ENCODE peak calls at places on chromosomes 11 and 22, in four cellular contexts. One of them, this sample, is unnamed.

GRCh38 chr11:35868491-35868890 is 75.4 kb upstream of the LDLRAD3 start:
- DNase-seq in AG10803: no peak
- DNase-seq in nephron progenitor cell: no peak
- DNase-seq in fibroblast of pulmonary artery: no peak
- DNase-seq in this sample: no peak

GRCh38 chr11:47448566-47449427 is at the start of gene RAPSN:
- DNase-seq in AG10803: no peak
- DNase-seq in nephron progenitor cell: no peak
- DNase-seq in fibroblast of pulmonary artery: no peak
- DNase-seq in this sample: no peak

GRCh38 chr22:20422271-20422958 is 15.2 kb downstream of the SCARF2 start:
- DNase-seq in AG10803: peak
- DNase-seq in nephron progenitor cell: no peak
- DNase-seq in fibroblast of pulmonary artery: no peak
- DNase-seq in this sample: no peak

GRCh38 chr11:12238420-12238819 is 128.0 kb downstream of the MICAL2 start:
- DNase-seq in fibroblast of pulmonary artery: peak
- DNase-seq in nephron progenitor cell: no peak
- DNase-seq in AG10803: peak
- DNase-seq in this sample: no peak

GRCh38 chr11:33893711-33894401 is 2.0 kb upstream of the LMO2 start:
- DNase-seq in nephron progenitor cell: no peak
- DNase-seq in fibroblast of pulmonary artery: peak
- DNase-seq in AG10803: no peak
- DNase-seq in this sample: peak

GRCh38 chr11:11078344-11078743 is 220.5 kb upstream of the ZBED5 start:
- DNase-seq in nephron progenitor cell: no peak
- DNase-seq in AG10803: peak
- DNase-seq in fibroblast of pulmonary artery: peak
- DNase-seq in this sample: no peak

GRCh38 chr22:27851974-27852713 is 50.6 kb upstream of the MN1 start:
- DNase-seq in fibroblast of pulmonary artery: peak
- DNase-seq in AG10803: peak
- DNase-seq in nephron progenitor cell: no peak
- DNase-seq in this sample: no peak

GRCh38 chr22:17100621-17101020 is 15.8 kb downstream of the IL17RA start:
- DNase-seq in nephron progenitor cell: no peak
- DNase-seq in fibroblast of pulmonary artery: no peak
- DNase-seq in AG10803: no peak
- DNase-seq in this sample: no peak

GRCh38 chr22:31102441-31103081 is 4.8 kb downstream of the SELENOM start:
- DNase-seq in fibroblast of pulmonary artery: peak
- DNase-seq in nephron progenitor cell: no peak
- DNase-seq in AG10803: peak
- DNase-seq in this sample: no peak

GRCh38 chr22:19571995-19572394 is 47.8 kb upstream of the CLDN5 start:
- DNase-seq in nephron progenitor cell: no peak
- DNase-seq in fibroblast of pulmonary artery: peak
- DNase-seq in AG10803: no peak
- DNase-seq in this sample: no peak

GRCh38 chr22:49734390-49734789 is 93.3 kb downstream of the BRD1 start:
- DNase-seq in AG10803: no peak
- DNase-seq in fibroblast of pulmonary artery: no peak
- DNase-seq in nephron progenitor cell: no peak
- DNase-seq in this sample: no peak

GRCh38 chr11:2798951-2799761 is 86.4 kb downstream of the CDKN1C start:
- DNase-seq in fibroblast of pulmonary artery: no peak
- DNase-seq in nephron progenitor cell: no peak
- DNase-seq in AG10803: no peak
- DNase-seq in this sample: peak

GRCh38 chr11:57213282-57214086 is 23.6 kb downstream of the APLNR start:
- DNase-seq in AG10803: peak
- DNase-seq in nephron progenitor cell: peak
- DNase-seq in fibroblast of pulmonary artery: peak
- DNase-seq in this sample: no peak

GRCh38 chr22:35205141-35205775 is 52.0 kb upstream of the HMGXB4 start:
- DNase-seq in nephron progenitor cell: peak
- DNase-seq in fibroblast of pulmonary artery: no peak
- DNase-seq in AG10803: no peak
- DNase-seq in this sample: no peak

GRCh38 chr11:125167292-125167953 is 2.9 kb downstream of the PKNOX2 start:
- DNase-seq in nephron progenitor cell: peak
- DNase-seq in fibroblast of pulmonary artery: peak
- DNase-seq in AG10803: no peak
- DNase-seq in this sample: no peak

GRCh38 chr11:10602366-10602765 is 33.9 kb upstream of the LYVE1 start:
- DNase-seq in fibroblast of pulmonary artery: no peak
- DNase-seq in nephron progenitor cell: no peak
- DNase-seq in AG10803: no peak
- DNase-seq in this sample: no peak

GRCh38 chr22:47921906-47922305 is 1159.5 kb downstream of the TBC1D22A start:
- DNase-seq in fibroblast of pulmonary artery: no peak
- DNase-seq in AG10803: no peak
- DNase-seq in nephron progenitor cell: no peak
- DNase-seq in this sample: no peak

GRCh38 chr11:84313830-84314359 is 1027.7 kb upstream of the CCDC90B start:
- DNase-seq in nephron progenitor cell: no peak
- DNase-seq in AG10803: peak
- DNase-seq in fibroblast of pulmonary artery: peak
- DNase-seq in this sample: no peak

GRCh38 chr11:30107899-30108298 is 91.1 kb upstream of the KCNA4 start:
- DNase-seq in fibroblast of pulmonary artery: peak
- DNase-seq in nephron progenitor cell: no peak
- DNase-seq in AG10803: peak
- DNase-seq in this sample: no peak

GRCh38 chr11:79273781-79274180 is 167.0 kb downstream of the TENM4 start:
- DNase-seq in AG10803: no peak
- DNase-seq in fibroblast of pulmonary artery: no peak
- DNase-seq in nephron progenitor cell: peak
- DNase-seq in this sample: no peak

GRCh38 chr11:78248903-78249302 is 60.2 kb downstream of the USP35 start:
- DNase-seq in AG10803: no peak
- DNase-seq in fibroblast of pulmonary artery: no peak
- DNase-seq in nephron progenitor cell: no peak
- DNase-seq in this sample: no peak

GRCh38 chr11:5809122-5809519 is 397 bp downstream of the OR52N2 start:
- DNase-seq in AG10803: no peak
- DNase-seq in fibroblast of pulmonary artery: no peak
- DNase-seq in nephron progenitor cell: no peak
- DNase-seq in this sample: peak

GRCh38 chr22:46195487-46196165 is 45.3 kb downstream of the PPARA start:
- DNase-seq in nephron progenitor cell: no peak
- DNase-seq in fibroblast of pulmonary artery: no peak
- DNase-seq in AG10803: no peak
- DNase-seq in this sample: no peak

GRCh38 chr22:22099833-22100812 is 117.5 kb upstream of the TOP3B start:
- DNase-seq in nephron progenitor cell: no peak
- DNase-seq in AG10803: no peak
- DNase-seq in fibroblast of pulmonary artery: peak
- DNase-seq in this sample: peak
- TF ChIP-seq CTCF in nephron progenitor cell: no peak
- TF ChIP-seq CTCF in AG10803: peak
- TF ChIP-seq CTCF in fibroblast of pulmonary artery: peak
- TF ChIP-seq CTCF in this sample: peak

GRCh38 chr11:131664246-131664645 is 293.8 kb downstream of the NTM start:
- DNase-seq in nephron progenitor cell: no peak
- DNase-seq in AG10803: no peak
- DNase-seq in fibroblast of pulmonary artery: no peak
- DNase-seq in this sample: no peak

GRCh38 chr11:131665344-131665968 is 295.0 kb downstream of the NTM start:
- DNase-seq in AG10803: no peak
- DNase-seq in fibroblast of pulmonary artery: no peak
- DNase-seq in nephron progenitor cell: no peak
- DNase-seq in this sample: no peak

GRCh38 chr11:131663403-131664200 is 293.2 kb downstream of the NTM start:
- DNase-seq in nephron progenitor cell: no peak
- DNase-seq in AG10803: no peak
- DNase-seq in fibroblast of pulmonary artery: no peak
- DNase-seq in this sample: no peak

GRCh38 chr11:131666006-131666405 is 295.6 kb downstream of the NTM start:
- DNase-seq in fibroblast of pulmonary artery: no peak
- DNase-seq in nephron progenitor cell: no peak
- DNase-seq in AG10803: no peak
- DNase-seq in this sample: no peak

DNA sequence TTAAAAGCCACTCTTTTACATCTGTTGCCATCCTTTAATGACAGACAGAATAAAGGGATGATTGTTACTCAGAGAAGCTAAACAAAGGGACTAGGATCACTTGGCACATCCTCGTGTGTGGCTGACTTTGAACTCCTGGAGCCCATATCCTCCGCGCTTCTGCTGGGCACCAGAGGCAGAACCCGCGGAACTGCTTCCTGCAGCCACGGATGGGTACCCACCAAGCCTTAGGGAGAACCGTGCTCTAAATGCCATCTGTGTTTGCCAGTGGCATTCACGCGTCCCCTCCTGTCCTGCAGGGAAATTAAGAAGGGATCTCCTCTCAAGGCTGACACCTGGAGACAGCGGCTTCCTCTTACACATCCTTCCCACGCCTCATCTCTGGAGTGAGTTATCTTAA is 294.4 kb downstream of the NTM start:
- DNase-seq in nephron progenitor cell: no peak
- DNase-seq in AG10803: no peak
- DNase-seq in fibroblast of pulmonary artery: no peak
- DNase-seq in this sample: no peak
- TF ChIP-seq CTCF in nephron progenitor cell: no peak
- TF ChIP-seq CTCF in AG10803: no peak
- TF ChIP-seq CTCF in fibroblast of pulmonary artery: no peak
- TF ChIP-seq CTCF in this sample: no peak

GRCh38 chr22:24518228-24518627 is 23.1 kb downstream of the UPB1 start:
- DNase-seq in nephron progenitor cell: no peak
- DNase-seq in AG10803: no peak
- DNase-seq in fibroblast of pulmonary artery: no peak
- DNase-seq in this sample: no peak

GRCh38 chr22:24515025-24515338 is 19.9 kb downstream of the UPB1 start:
- DNase-seq in nephron progenitor cell: no peak
- DNase-seq in AG10803: no peak
- DNase-seq in fibroblast of pulmonary artery: no peak
- DNase-seq in this sample: no peak

GRCh38 chr22:24517446-24517845 is 22.3 kb downstream of the UPB1 start:
- DNase-seq in nephron progenitor cell: no peak
- DNase-seq in fibroblast of pulmonary artery: no peak
- DNase-seq in AG10803: no peak
- DNase-seq in this sample: no peak

GRCh38 chr22:24514241-24515024 is 19.3 kb downstream of the UPB1 start:
- DNase-seq in fibroblast of pulmonary artery: no peak
- DNase-seq in nephron progenitor cell: no peak
- DNase-seq in AG10803: no peak
- DNase-seq in this sample: no peak

GRCh38 chr22:24516301-24516737 is 21.2 kb downstream of the UPB1 start:
- DNase-seq in AG10803: peak
- DNase-seq in fibroblast of pulmonary artery: peak
- DNase-seq in nephron progenitor cell: no peak
- DNase-seq in this sample: no peak
- TF ChIP-seq CTCF in AG10803: peak
- TF ChIP-seq CTCF in fibroblast of pulmonary artery: peak
- TF ChIP-seq CTCF in nephron progenitor cell: no peak
- TF ChIP-seq CTCF in this sample: no peak

GRCh38 chr11:65100674-65101350 is 4.8 kb downstream of the VPS51 start:
- DNase-seq in AG10803: no peak
- DNase-seq in fibroblast of pulmonary artery: peak
- DNase-seq in nephron progenitor cell: no peak
- DNase-seq in this sample: no peak
- TF ChIP-seq CTCF in AG10803: no peak
- TF ChIP-seq CTCF in fibroblast of pulmonary artery: peak
- TF ChIP-seq CTCF in nephron progenitor cell: peak
- TF ChIP-seq CTCF in this sample: peak

GRCh38 chr11:46446343-46446751 is 54.8 kb upstream of the CHRM4 start:
- DNase-seq in nephron progenitor cell: no peak
- DNase-seq in AG10803: peak
- DNase-seq in fibroblast of pulmonary artery: no peak
- DNase-seq in this sample: no peak
- TF ChIP-seq CTCF in nephron progenitor cell: no peak
- TF ChIP-seq CTCF in AG10803: peak
- TF ChIP-seq CTCF in fibroblast of pulmonary artery: peak
- TF ChIP-seq CTCF in this sample: no peak

DNA sequence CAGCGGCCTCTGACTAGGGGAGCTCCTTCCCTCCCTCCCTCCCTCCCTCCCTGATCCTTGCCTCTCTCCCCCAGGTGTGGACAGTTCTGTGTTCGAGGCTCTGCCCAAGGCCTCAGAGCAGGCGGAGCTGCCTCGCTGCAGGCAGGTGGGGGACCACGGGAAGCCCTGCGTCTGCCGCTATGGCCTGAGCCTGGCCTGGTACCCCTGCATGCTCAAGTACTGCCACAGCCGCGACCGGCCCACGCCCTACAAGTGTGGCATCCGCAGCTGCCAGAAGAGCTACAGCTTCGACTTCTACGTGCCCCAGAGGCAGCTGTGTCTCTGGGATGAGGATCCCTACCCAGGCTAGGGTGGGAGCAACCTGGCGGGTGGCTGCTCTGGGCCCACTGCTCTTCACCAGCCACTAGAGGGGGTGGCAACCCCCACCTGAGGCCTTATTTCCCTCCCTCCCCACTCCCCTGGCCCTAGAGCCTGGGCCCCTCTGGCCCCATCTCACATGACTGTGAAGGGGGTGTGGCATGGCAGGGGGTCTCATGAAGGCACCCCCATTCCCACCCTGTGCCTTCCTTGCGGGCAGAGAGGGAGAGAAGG is 11.1 kb upstream of the POU2F3 start:
- DNase-seq in nephron progenitor cell: no peak
- DNase-seq in AG10803: no peak
- DNase-seq in fibroblast of pulmonary artery: no peak
- DNase-seq in this sample: no peak
- TF ChIP-seq CTCF in nephron progenitor cell: peak
- TF ChIP-seq CTCF in AG10803: no peak
- TF ChIP-seq CTCF in fibroblast of pulmonary artery: peak
- TF ChIP-seq CTCF in this sample: no peak

DNA sequence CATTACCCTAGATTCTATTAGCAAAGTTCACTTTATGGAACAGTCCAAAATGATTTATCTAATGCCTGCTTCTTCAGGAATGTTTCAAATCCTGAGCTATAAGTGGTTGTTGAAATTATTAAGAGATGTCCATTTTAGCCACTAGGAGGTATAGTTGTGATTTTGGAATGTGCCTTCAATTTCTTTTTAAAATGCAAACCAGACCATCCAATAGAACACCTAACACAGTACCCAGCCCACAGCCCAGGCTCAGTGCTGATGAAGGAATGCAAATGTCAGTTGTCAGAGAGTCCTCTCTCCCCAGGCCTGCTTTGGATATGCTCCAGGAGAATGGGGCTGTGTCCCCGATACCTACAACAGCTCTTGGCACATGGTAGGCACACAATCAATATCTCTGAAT is 85.8 kb upstream of the E2F8 start:
- DNase-seq in fibroblast of pulmonary artery: peak
- DNase-seq in nephron progenitor cell: no peak
- DNase-seq in AG10803: peak
- DNase-seq in this sample: no peak
- TF ChIP-seq CTCF in fibroblast of pulmonary artery: peak
- TF ChIP-seq CTCF in nephron progenitor cell: no peak
- TF ChIP-seq CTCF in AG10803: peak
- TF ChIP-seq CTCF in this sample: no peak

GRCh38 chr11:44033856-44034255 is 13.9 kb upstream of the ACCSL start:
- DNase-seq in nephron progenitor cell: no peak
- DNase-seq in AG10803: no peak
- DNase-seq in fibroblast of pulmonary artery: no peak
- DNase-seq in this sample: no peak
- TF ChIP-seq CTCF in nephron progenitor cell: no peak
- TF ChIP-seq CTCF in AG10803: no peak
- TF ChIP-seq CTCF in fibroblast of pulmonary artery: no peak
- TF ChIP-seq CTCF in this sample: no peak

GRCh38 chr11:44823920-44824704 is 97.3 kb downstream of the TSPAN18 start:
- DNase-seq in AG10803: no peak
- DNase-seq in fibroblast of pulmonary artery: peak
- DNase-seq in nephron progenitor cell: peak
- DNase-seq in this sample: no peak
- TF ChIP-seq CTCF in AG10803: no peak
- TF ChIP-seq CTCF in fibroblast of pulmonary artery: no peak
- TF ChIP-seq CTCF in nephron progenitor cell: no peak
- TF ChIP-seq CTCF in this sample: no peak